ENCODE peak calls at places on chromosomes 1 and 21, in nine cellular contexts. X is neural progenitor cell, B is small intestine, W is lung, U is esophagus squamous epithelium, N is heart right ventricle, C is IMR-90, R is spleen, Q is mammary epithelial cell. I is an unnamed sample.

GRCh38 chr21:34498623-34499022 is 13.4 kb downstream of the KCNE1 start:
- DNase-seq in U (no peak), W (no peak), R (no peak), C (peak; percentile 38), X (no peak), Q (peak; percentile 47), N (no peak), B (no peak), I (no peak)

GRCh38 chr1:233269656-233270055 is 25.9 kb downstream of the PCNX2 start:
- DNase-seq in U (no peak), Q (peak; percentile 36), C (peak; percentile 73), B (no peak), W (no peak), N (no peak), R (no peak), X (no peak), I (no peak)

GRCh38 chr21:45443595-45444181 is 38.7 kb downstream of the COL18A1 start:
- DNase-seq in W (no peak), X (no peak), Q (no peak), U (no peak), C (no peak), R (peak; percentile 48), N (no peak), B (no peak), I (no peak)

GRCh38 chr21:34950980-34951379 is 98.1 kb downstream of the RUNX1 start:
- DNase-seq in B (no peak), W (no peak), X (no peak), U (no peak), N (no peak), R (no peak), Q (no peak), C (no peak), I (no peak)

GRCh38 chr21:27423073-27423472 is 456.2 kb upstream of the ADAMTS5 start:
- DNase-seq in C (peak; percentile 95), W (peak; percentile 36), R (no peak), B (no peak), U (no peak), N (peak; percentile 51), X (no peak), Q (peak; percentile 90), I (peak; percentile 42)

GRCh38 chr1:33387512-33388079 is 43.3 kb downstream of the PHC2 start:
- DNase-seq in W (no peak), N (no peak), X (no peak), C (peak; percentile 94), R (no peak), B (peak; percentile 74), U (no peak), Q (peak; percentile 76), I (no peak)

GRCh38 chr1:227092054-227092453 is 152.0 kb downstream of the COQ8A start:
- DNase-seq in W (no peak), B (no peak), R (no peak), C (peak; percentile 13), N (no peak), Q (peak; percentile 28), X (no peak), U (no peak), I (no peak)

GRCh38 chr21:32186843-32187242 is 92.0 kb downstream of the MIS18A start:
- DNase-seq in U (no peak), B (no peak), C (no peak), N (no peak), Q (no peak), W (peak; percentile 18), R (no peak), X (no peak), I (no peak)

GRCh38 chr1:11692899-11693590 is 1.5 kb downstream of the DRAXIN start:
- DNase-seq in Q (peak; percentile 86), U (no peak), N (no peak), X (peak; percentile 13), R (no peak), B (peak; percentile 28), C (peak; percentile 77), W (no peak), I (peak; percentile 33)

GRCh38 chr21:20254964-20255363 is 743.2 kb upstream of the NCAM2 start:
- DNase-seq in R (no peak), B (no peak), Q (no peak), X (no peak), N (no peak), W (no peak), U (no peak), C (no peak), I (no peak)

GRCh38 chr1:105830614-105831146 is 1225.8 kb upstream of the PRMT6 start:
- DNase-seq in B (no peak), N (no peak), R (no peak), U (no peak), X (no peak), Q (no peak), C (no peak), W (no peak), I (no peak)

DNA sequence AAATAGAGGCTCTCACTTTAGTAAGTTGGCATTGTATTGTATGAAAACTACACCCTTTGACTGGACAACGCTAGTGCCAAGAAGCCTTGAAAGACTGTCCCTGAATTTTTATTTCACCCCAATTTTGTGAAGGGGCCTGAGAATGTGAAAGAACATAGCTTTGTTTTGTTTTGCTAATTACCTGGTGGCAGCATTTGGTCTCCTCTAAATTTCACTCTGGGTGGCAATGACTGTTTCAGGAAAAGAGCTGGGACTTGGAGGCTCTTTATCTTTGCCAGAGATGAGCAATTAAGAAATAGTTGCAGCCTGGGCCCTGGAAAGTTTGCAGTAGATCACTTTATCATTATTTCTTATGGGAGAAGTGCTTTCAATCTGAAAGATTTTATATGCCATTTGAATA is 117.6 kb downstream of the KCNK2 start:
- DNase-seq in B (no peak), N (no peak), C (no peak), U (no peak), X (no peak), R (no peak), W (no peak), Q (no peak), I (no peak)
- H3K4me1 ChIP-seq in B (no peaks in the 10 kb centered on the region), N (no peaks in the 10 kb centered on the region), C (no peaks in the 10 kb centered on the region), U (no peaks in the 10 kb centered on the region), X (no peaks in the 10 kb centered on the region), R (no peaks in the 10 kb centered on the region), W (no peaks in the 10 kb centered on the region), Q (no peaks in the 10 kb centered on the region), I (no peaks in the 10 kb centered on the region)

GRCh38 chr1:93150729-93151128 is 29.5 kb downstream of the TMED5 start:
- DNase-seq in B (no peak), N (no peak), W (no peak), Q (no peak), U (no peak), C (no peak), R (no peak), X (no peak), I (no peak)
- H3K4me3 ChIP-seq in B (no peak overlapping the region), N (no peak overlapping the region), W (no peak overlapping the region), Q (no peak overlapping the region), U (no peak overlapping the region), C (no peak overlapping the region), R (no peak overlapping the region), X (no peak overlapping the region), I (no peak overlapping the region)

GRCh38 chr1:27455166-27455811 is 34.7 kb downstream of the WASF2 start:
- DNase-seq in X (no peak), C (no peak), N (no peak), U (no peak), R (no peak), Q (peak; percentile 72), B (peak; percentile 32), W (no peak), I (no peak)

GRCh38 chr1:27454610-27455009 is 35.4 kb downstream of the WASF2 start:
- DNase-seq in Q (no peak), U (no peak), X (no peak), C (no peak), W (no peak), B (no peak), R (no peak), N (no peak), I (no peak)

GRCh38 chr1:27448982-27449381 is 41.0 kb downstream of the WASF2 start:
- DNase-seq in Q (no peak), X (no peak), W (no peak), B (peak; percentile 17), U (no peak), C (no peak), N (no peak), R (no peak), I (no peak)

GRCh38 chr1:27447883-27448282 is 42.1 kb downstream of the WASF2 start:
- DNase-seq in U (no peak), N (no peak), C (no peak), X (no peak), B (no peak), R (no peak), W (no peak), Q (no peak), I (no peak)

DNA sequence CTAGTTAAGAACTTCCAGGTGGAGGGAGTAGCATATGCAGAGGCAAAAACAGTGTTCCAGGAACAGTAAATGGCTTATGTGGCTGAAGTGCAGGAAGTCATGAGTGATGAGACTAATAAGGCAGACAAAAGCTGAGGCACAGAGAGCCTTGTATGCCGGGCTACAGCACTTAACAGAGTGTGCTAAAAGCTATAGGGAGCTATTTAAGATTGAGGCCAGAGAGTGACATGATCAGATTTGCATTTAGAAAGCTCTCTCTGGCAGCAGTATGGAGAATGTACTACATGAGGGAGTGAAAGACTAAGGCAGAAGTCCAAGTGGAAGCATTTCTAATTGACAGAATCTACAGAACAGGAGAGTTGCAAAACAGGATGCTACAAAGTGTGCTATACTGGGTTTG is 38.6 kb downstream of the WASF2 start:
- DNase-seq in C (no peak), W (no peak), U (no peak), R (no peak), B (no peak), X (no peak), Q (no peak), N (no peak), I (no peak)
- H3K36me3 ChIP-seq in C (peaks cover 13% of the 10 kb centered on the region), W (peaks cover 1% of the 10 kb centered on the region), U (no peaks in the 10 kb centered on the region), R (no peaks in the 10 kb centered on the region), B (no peaks in the 10 kb centered on the region), X (no peaks in the 10 kb centered on the region), Q (peaks cover 3% of the 10 kb centered on the region), N (peaks cover 19% of the 10 kb centered on the region), I (peaks cover 35% of the 10 kb centered on the region)

GRCh38 chr1:58900401-58900800 is 116.6 kb upstream of the JUN start:
- DNase-seq in R (no peak), N (no peak), W (no peak), U (no peak), B (no peak), X (no peak), C (no peak), Q (no peak), I (no peak)
- H3K4me1 ChIP-seq in R (peaks cover 51% of the 10 kb centered on the region), N (peaks cover 68% of the 10 kb centered on the region), W (peaks cover 30% of the 10 kb centered on the region), U (peaks cover 79% of the 10 kb centered on the region), B (peaks cover 11% of the 10 kb centered on the region), X (peaks cover 13% of the 10 kb centered on the region), C (peaks cover 20% of the 10 kb centered on the region), Q (peaks cover 28% of the 10 kb centered on the region), I (peaks cover 43% of the 10 kb centered on the region)

GRCh38 chr1:41917835-41918449 is 780 bp downstream of the HIVEP3 start:
- DNase-seq in Q (peak; percentile 41), N (no peak), W (no peak), C (peak; percentile 29), R (peak; percentile 82), B (no peak), U (no peak), X (peak; percentile 86), I (no peak)
- H3K4me3 ChIP-seq in Q (peak overlapping the region; percentile 52), N (peak overlapping the region; percentile 63), W (peak overlapping the region; percentile 81), C (peak overlapping the region; percentile 83), R (peak overlapping the region; percentile 32), B (no peak overlapping the region), U (peak overlapping the region; percentile 73), X (peak overlapping the region; percentile 79), I (peak overlapping the region; percentile 49)

GRCh38 chr21:17554619-17555472 is 42.0 kb downstream of the CXADR start:
- DNase-seq in C (peak; percentile 10), Q (no peak), R (no peak), X (peak; percentile 52), N (no peak), B (peak; percentile 16), U (no peak), W (no peak), I (no peak)
- H3K36me3 ChIP-seq in C (no peaks in the 10 kb centered on the region), Q (no peaks in the 10 kb centered on the region), R (no peaks in the 10 kb centered on the region), X (peaks cover 15% of the 10 kb centered on the region), N (no peaks in the 10 kb centered on the region), B (no peaks in the 10 kb centered on the region), U (no peaks in the 10 kb centered on the region), W (no peaks in the 10 kb centered on the region), I (no peaks in the 10 kb centered on the region)

GRCh38 chr1:210376836-210377377 is 48.2 kb downstream of the HHAT start:
- DNase-seq in W (no peak), C (peak; percentile 61), Q (no peak), X (no peak), B (no peak), N (no peak), R (no peak), U (no peak), I (no peak)
- H3K4me1 ChIP-seq in W (no peaks in the 10 kb centered on the region), C (peaks cover 19% of the 10 kb centered on the region), Q (peaks cover 4% of the 10 kb centered on the region), X (peaks cover 21% of the 10 kb centered on the region), B (no peaks in the 10 kb centered on the region), N (peaks cover 2% of the 10 kb centered on the region), R (no peaks in the 10 kb centered on the region), U (peaks cover 46% of the 10 kb centered on the region), I (peaks cover 20% of the 10 kb centered on the region)